ENCODE peak calls at places on chromosomes 16 and 17, in ten cellular contexts. S, I, J, D, U, Y, V, H, K and L are unnamed samples.

GRCh38 chr16:71792176-71792575 is 16.5 kb downstream of the AP1G1 start:
- DNase-seq in D (no peak), I (no peak), J (no peak), H (no peak), Y (no peak), S (no peak), V (no peak), K (no peak), U (no peak), L (no peak)

GRCh38 chr16:53282975-53283946 is 151.0 kb upstream of the RBL2 start:
- DNase-seq in V (no peak), J (peak), U (no peak), I (peak), S (no peak), Y (no peak), H (no peak), D (no peak), K (peak), L (no peak)

GRCh38 chr17:27259356-27259755 is 34.6 kb upstream of the WSB1 start:
- DNase-seq in S (no peak), K (no peak), Y (no peak), J (no peak), U (no peak), H (no peak), V (no peak), D (no peak), I (no peak), L (no peak)

GRCh38 chr17:4480929-4481898 is 17.5 kb upstream of the SPNS2 start:
- DNase-seq in D (no peak), I (no peak), J (no peak), U (no peak), H (peak), Y (peak), K (no peak), S (no peak), V (no peak), L (no peak)

GRCh38 chr17:5329784-5330557 is 47.9 kb downstream of the RABEP1 start:
- DNase-seq in I (no peak), S (no peak), D (no peak), H (no peak), K (no peak), V (no peak), U (no peak), J (no peak), Y (no peak), L (no peak)

GRCh38 chr17:56653877-56654276 is 60.4 kb downstream of the NOG start:
- DNase-seq in S (peak), D (peak), H (no peak), J (no peak), U (no peak), Y (peak), I (no peak), K (peak), V (no peak), L (no peak)

GRCh38 chr17:68608515-68609130 is 7.5 kb upstream of the FAM20A start:
- DNase-seq in Y (no peak), S (no peak), J (no peak), D (no peak), H (no peak), K (no peak), V (no peak), I (no peak), U (no peak), L (no peak)

GRCh38 chr17:64217249-64217652 is 45.8 kb downstream of the TEX2 start:
- DNase-seq in K (no peak), U (no peak), H (no peak), I (peak), S (no peak), D (no peak), J (peak), Y (no peak), V (no peak), L (no peak)

GRCh38 chr17:64091116-64091515 is 38.8 kb downstream of the ERN1 start:
- DNase-seq in K (peak), Y (no peak), J (no peak), S (no peak), D (no peak), I (no peak), U (no peak), H (no peak), V (no peak), L (no peak)

GRCh38 chr16:41439-42068 is 11.9 kb downstream of the POLR3K start:
- DNase-seq in U (no peak), S (no peak), H (no peak), V (no peak), J (no peak), K (no peak), I (no peak), Y (no peak), D (no peak), L (no peak)